ENCODE peak calls at places on chromosomes 16 and 17, in six cellular contexts. One of them, this sample, is unnamed.

GRCh38 chr17:64773836-64774761 is 112.0 kb upstream of the SMURF2 start:
- DNase-seq in H1: peak
- DNase-seq in HepG2: peak
- DNase-seq in K562: peak
- DNase-seq in GM12891: no peak
- DNase-seq in GM12878: no peak
- DNase-seq in this sample: no peak

GRCh38 chr16:74226361-74226979 is 70.1 kb upstream of the PSMD7 start:
- DNase-seq in H1: no peak
- DNase-seq in GM12891: no peak
- DNase-seq in K562: no peak
- DNase-seq in HepG2: no peak
- DNase-seq in GM12878: no peak
- DNase-seq in this sample: no peak

GRCh38 chr16:56093055-56093454 is 98.2 kb upstream of the GNAO1 start:
- DNase-seq in HepG2: no peak
- DNase-seq in GM12878: no peak
- DNase-seq in H1: no peak
- DNase-seq in K562: no peak
- DNase-seq in GM12891: no peak
- DNase-seq in this sample: no peak

GRCh38 chr17:35345926-35346771 is 27.3 kb downstream of the SLFN11 start:
- DNase-seq in GM12878: no peak
- DNase-seq in HepG2: no peak
- DNase-seq in K562: no peak
- DNase-seq in GM12891: no peak
- DNase-seq in H1: peak
- DNase-seq in this sample: no peak

GRCh38 chr16:48965391-48965790 is 316.2 kb downstream of the CBLN1 start:
- DNase-seq in GM12878: no peak
- DNase-seq in H1: no peak
- DNase-seq in K562: no peak
- DNase-seq in HepG2: no peak
- DNase-seq in GM12891: no peak
- DNase-seq in this sample: no peak

GRCh38 chr17:40451420-40451819 is 8.2 kb downstream of the IGFBP4 start:
- DNase-seq in K562: no peak
- DNase-seq in HepG2: no peak
- DNase-seq in GM12878: no peak
- DNase-seq in H1: no peak
- DNase-seq in GM12891: no peak
- DNase-seq in this sample: no peak

GRCh38 chr16:89378947-89379771 is 111.2 kb downstream of the ANKRD11 start:
- DNase-seq in GM12891: no peak
- DNase-seq in GM12878: no peak
- DNase-seq in H1: no peak
- DNase-seq in HepG2: no peak
- DNase-seq in K562: no peak
- DNase-seq in this sample: no peak

GRCh38 chr17:61410555-61411089 is 11.0 kb downstream of the TBX2 start:
- DNase-seq in HepG2: no peak
- DNase-seq in H1: peak
- DNase-seq in GM12891: peak
- DNase-seq in K562: no peak
- DNase-seq in GM12878: no peak
- DNase-seq in this sample: peak

GRCh38 chr16:81813648-81814047 is 34.6 kb downstream of the PLCG2 start:
- DNase-seq in H1: no peak
- DNase-seq in HepG2: no peak
- DNase-seq in K562: no peak
- DNase-seq in GM12878: no peak
- DNase-seq in GM12891: no peak
- DNase-seq in this sample: no peak

GRCh38 chr17:66691644-66692500 is 143.0 kb upstream of the CACNG5 start:
- DNase-seq in HepG2: no peak
- DNase-seq in K562: no peak
- DNase-seq in GM12891: no peak
- DNase-seq in GM12878: no peak
- DNase-seq in H1: no peak
- DNase-seq in this sample: no peak

GRCh38 chr16:80023865-80024264 is 423.3 kb upstream of the MAF start:
- DNase-seq in H1: no peak
- DNase-seq in K562: no peak
- DNase-seq in GM12878: no peak
- DNase-seq in GM12891: no peak
- DNase-seq in HepG2: peak
- DNase-seq in this sample: no peak

GRCh38 chr17:43779145-43780125 is 658 bp upstream of the DUSP3 start:
- DNase-seq in K562: no peak
- DNase-seq in HepG2: peak
- DNase-seq in GM12891: no peak
- DNase-seq in H1: no peak
- DNase-seq in GM12878: no peak
- DNase-seq in this sample: no peak

GRCh38 chr16:273547-274421 is 2.0 kb downstream of the RGS11 start:
- DNase-seq in HepG2: no peak
- DNase-seq in K562: peak
- DNase-seq in GM12891: no peak
- DNase-seq in H1: no peak
- DNase-seq in GM12878: no peak
- DNase-seq in this sample: peak

GRCh38 chr17:11404431-11404830 is 163.4 kb downstream of the SHISA6 start:
- DNase-seq in K562: no peak
- DNase-seq in HepG2: no peak
- DNase-seq in GM12891: no peak
- DNase-seq in H1: no peak
- DNase-seq in GM12878: no peak
- DNase-seq in this sample: no peak

GRCh38 chr16:67151431-67152097 is 766 bp upstream of the B3GNT9 start:
- DNase-seq in GM12878: no peak
- DNase-seq in GM12891: no peak
- DNase-seq in K562: no peak
- DNase-seq in HepG2: no peak
- DNase-seq in H1: no peak
- DNase-seq in this sample: no peak

GRCh38 chr17:2904135-2904534 is 107.9 kb downstream of the RAP1GAP2 start:
- DNase-seq in H1: no peak
- DNase-seq in GM12891: no peak
- DNase-seq in K562: no peak
- DNase-seq in GM12878: no peak
- DNase-seq in HepG2: no peak
- DNase-seq in this sample: no peak

GRCh38 chr17:15920758-15921239 is 24.1 kb upstream of the ADORA2B start:
- DNase-seq in GM12878: no peak
- DNase-seq in H1: no peak
- DNase-seq in HepG2: peak
- DNase-seq in K562: peak
- DNase-seq in GM12891: no peak
- DNase-seq in this sample: no peak

GRCh38 chr16:68235105-68235881 is 634 bp downstream of the ESRP2 start:
- DNase-seq in H1: peak
- DNase-seq in GM12878: no peak
- DNase-seq in GM12891: no peak
- DNase-seq in HepG2: peak
- DNase-seq in K562: no peak
- DNase-seq in this sample: no peak

GRCh38 chr16:54655171-54655590 is 275.5 kb upstream of the IRX5 start:
- DNase-seq in GM12891: no peak
- DNase-seq in K562: no peak
- DNase-seq in HepG2: no peak
- DNase-seq in GM12878: no peak
- DNase-seq in H1: peak
- DNase-seq in this sample: no peak

GRCh38 chr16:50265716-50266336 is 525 bp upstream of the ADCY7 start:
- DNase-seq in HepG2: no peak
- DNase-seq in GM12891: no peak
- DNase-seq in GM12878: no peak
- DNase-seq in H1: no peak
- DNase-seq in K562: no peak
- DNase-seq in this sample: no peak

GRCh38 chr17:32330142-32330541 is 11.8 kb downstream of the C17orf75 start:
- DNase-seq in GM12878: no peak
- DNase-seq in H1: no peak
- DNase-seq in HepG2: no peak
- DNase-seq in K562: no peak
- DNase-seq in GM12891: no peak
- DNase-seq in this sample: no peak

GRCh38 chr17:27049104-27049784 is 244.7 kb upstream of the WSB1 start:
- DNase-seq in HepG2: no peak
- DNase-seq in GM12878: no peak
- DNase-seq in GM12891: no peak
- DNase-seq in K562: no peak
- DNase-seq in H1: no peak
- DNase-seq in this sample: no peak

GRCh38 chr16:8714143-8714542 is 39.7 kb downstream of the ABAT start:
- DNase-seq in GM12891: no peak
- DNase-seq in HepG2: no peak
- DNase-seq in K562: no peak
- DNase-seq in GM12878: no peak
- DNase-seq in H1: no peak
- DNase-seq in this sample: no peak

GRCh38 chr16:61555718-61556441 is 480.4 kb downstream of the CDH8 start:
- DNase-seq in GM12891: no peak
- DNase-seq in H1: no peak
- DNase-seq in HepG2: no peak
- DNase-seq in K562: no peak
- DNase-seq in GM12878: no peak
- DNase-seq in this sample: no peak
- TF ChIP-seq TAF1 in GM12891: no peak
- TF ChIP-seq TAF1 in H1: no peak
- TF ChIP-seq TAF1 in HepG2: no peak
- TF ChIP-seq TAF1 in K562: no peak
- TF ChIP-seq TAF1 in GM12878: no peak
- TF ChIP-seq TAF1 in this sample: no peak

GRCh38 chr16:1977875-1978268 is 3.4 kb downstream of the NOXO1 start:
- DNase-seq in HepG2: no peak
- DNase-seq in GM12891: no peak
- DNase-seq in GM12878: no peak
- DNase-seq in K562: no peak
- DNase-seq in H1: no peak
- DNase-seq in this sample: no peak

GRCh38 chr16:1974157-1975070 is 2.6 kb downstream of the TBL3 start:
- DNase-seq in GM12891: no peak
- DNase-seq in HepG2: no peak
- DNase-seq in K562: no peak
- DNase-seq in GM12878: no peak
- DNase-seq in H1: no peak
- DNase-seq in this sample: no peak

GRCh38 chr16:1976951-1977874 is 4.1 kb downstream of the NOXO1 start:
- DNase-seq in GM12891: no peak
- DNase-seq in H1: no peak
- DNase-seq in K562: peak
- DNase-seq in GM12878: no peak
- DNase-seq in HepG2: no peak
- DNase-seq in this sample: no peak

GRCh38 chr16:1975432-1976215 is 3.8 kb downstream of the TBL3 start:
- DNase-seq in GM12891: no peak
- DNase-seq in K562: peak
- DNase-seq in HepG2: no peak
- DNase-seq in H1: no peak
- DNase-seq in GM12878: no peak
- DNase-seq in this sample: no peak

GRCh38 chr16:1976216-1976520 is 4.3 kb downstream of the TBL3 start:
- DNase-seq in HepG2: no peak
- DNase-seq in GM12891: no peak
- DNase-seq in H1: no peak
- DNase-seq in K562: no peak
- DNase-seq in GM12878: no peak
- DNase-seq in this sample: no peak
- TF ChIP-seq POLR2AphosphoS5 in HepG2: no peak
- TF ChIP-seq POLR2AphosphoS5 in GM12891: no peak
- TF ChIP-seq POLR2AphosphoS5 in H1: no peak
- TF ChIP-seq POLR2AphosphoS5 in K562: no peak
- TF ChIP-seq POLR2AphosphoS5 in GM12878: no peak
- TF ChIP-seq POLR2AphosphoS5 in this sample: no peak

DNA sequence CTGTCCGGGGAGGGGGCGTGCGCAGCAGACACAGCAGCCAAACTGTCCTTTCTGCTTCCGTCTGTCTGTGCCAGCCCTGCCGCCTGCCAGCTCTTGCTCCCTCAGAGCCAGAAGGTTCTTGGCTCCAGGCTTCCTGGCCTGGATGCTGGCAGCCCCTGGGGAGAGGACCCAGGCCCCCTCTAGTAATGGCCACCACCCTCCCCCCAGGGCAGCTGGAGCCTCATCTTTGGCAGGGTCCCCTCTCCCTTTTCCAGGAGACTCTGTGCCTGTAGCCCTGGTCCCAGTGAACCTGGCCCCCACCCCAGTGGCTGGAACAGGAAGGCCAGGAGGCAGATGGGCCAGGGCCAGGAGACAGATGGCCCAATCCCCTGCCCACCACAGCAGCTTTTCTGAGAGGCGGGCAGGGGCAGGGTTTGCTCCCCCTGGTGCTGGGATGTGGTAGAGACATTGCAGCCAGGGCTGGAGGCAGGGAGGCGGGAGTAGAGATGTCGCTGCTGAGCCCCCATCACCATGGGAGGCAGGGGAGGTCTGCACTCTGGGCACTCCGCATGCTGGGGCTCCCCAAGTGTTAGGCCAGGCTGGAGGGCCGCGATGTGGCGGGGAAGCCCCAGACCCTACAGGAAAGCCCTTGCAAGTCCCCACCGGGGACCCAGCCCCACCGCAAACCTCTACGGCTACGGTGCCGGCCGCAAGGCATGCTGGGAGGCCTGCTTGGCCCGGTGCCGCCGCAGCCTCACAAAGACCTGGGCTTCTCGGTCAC is 16.7 kb downstream of the UNC13D start:
- DNase-seq in HepG2: peak
- DNase-seq in GM12891: peak
- DNase-seq in GM12878: no peak
- DNase-seq in H1: peak
- DNase-seq in K562: peak
- DNase-seq in this sample: peak
- TF ChIP-seq POLR2A in HepG2: no peak
- TF ChIP-seq POLR2A in GM12891: no peak
- TF ChIP-seq POLR2A in GM12878: peak
- TF ChIP-seq POLR2A in H1: no peak
- TF ChIP-seq POLR2A in K562: peak
- TF ChIP-seq POLR2A in this sample: no peak

DNA sequence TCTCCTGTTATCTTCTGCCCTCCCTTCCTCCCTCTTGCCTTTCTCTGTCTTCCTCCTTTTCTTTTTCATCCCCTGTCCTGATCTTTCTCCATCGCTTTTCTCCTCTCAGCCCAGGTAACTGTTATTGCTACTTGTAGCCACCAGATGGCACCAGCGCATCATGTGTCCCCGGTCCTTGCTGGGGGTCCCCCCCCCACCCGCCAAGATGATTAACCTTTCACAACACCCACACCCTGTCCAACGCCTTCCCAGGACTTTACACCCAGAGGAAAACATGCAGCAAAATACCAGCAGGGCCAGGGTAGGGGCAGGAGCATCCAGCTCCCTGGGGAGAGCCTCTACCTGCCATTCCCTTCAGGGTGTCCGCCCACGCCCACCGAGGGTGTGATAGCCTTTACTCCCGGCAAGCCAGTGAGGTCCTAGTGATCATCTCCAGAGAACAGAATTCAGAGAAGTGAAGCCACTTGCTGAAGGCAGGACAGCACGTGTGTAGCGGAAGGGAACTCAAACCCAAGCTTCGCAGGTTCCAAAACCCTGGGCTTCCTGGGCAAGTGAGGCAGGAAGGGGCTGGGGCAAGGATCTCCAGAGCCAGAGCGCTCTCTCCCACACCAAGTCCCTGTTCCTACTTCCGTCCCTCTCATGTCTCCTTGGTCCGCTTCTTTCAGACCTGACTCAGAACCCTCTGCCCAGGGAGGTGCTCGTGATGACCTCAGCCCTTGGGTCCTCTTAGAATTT is 13.4 kb upstream of the TAC4 start:
- DNase-seq in H1: peak
- DNase-seq in HepG2: peak
- DNase-seq in GM12891: peak
- DNase-seq in K562: peak
- DNase-seq in GM12878: no peak
- DNase-seq in this sample: peak
- TF ChIP-seq TAF1 in H1: no peak
- TF ChIP-seq TAF1 in HepG2: no peak
- TF ChIP-seq TAF1 in GM12891: no peak
- TF ChIP-seq TAF1 in K562: no peak
- TF ChIP-seq TAF1 in GM12878: no peak
- TF ChIP-seq TAF1 in this sample: no peak